ENCODE peak calls at places on chromosomes 4 and X, in four cellular contexts. T is CD8-positive, alpha-beta T cell; U is aorta; I is left ventricle myocardium inferior. L is an unnamed sample.

GRCh38 chr4:113700602-113701150 is 60.9 kb downstream of the CAMK2D start:
- DNase-seq in I (no peak), U (no peak), T (no peak), L (no peak)

GRCh38 chr4:116925900-116926457 is 159.4 kb downstream of the TRAM1L1 start:
- DNase-seq in I (no peak), T (no peak), U (peak; percentile 36), L (peak; percentile 12)

GRCh38 chr4:182140547-182140946 is 102.7 kb upstream of the TENM3 start:
- DNase-seq in T (no peak), U (no peak), I (no peak), L (no peak)

GRCh38 chr4:37889849-37890500 is 909 bp upstream of the TBC1D1 start:
- DNase-seq in I (peak; percentile 48), T (no peak), U (peak; percentile 62), L (no peak)

GRCh38 chr4:7584133-7584532 is 149.4 kb upstream of the PSAPL1 start:
- DNase-seq in I (no peak), U (no peak), T (no peak), L (no peak)

GRCh38 chr4:165711436-165711835 is 161.6 kb upstream of the TLL1 start:
- DNase-seq in T (no peak), U (no peak), I (no peak), L (no peak)

GRCh38 chrX:45758319-45758718 is 557.6 kb upstream of the DIPK2B start:
- DNase-seq in T (peak; percentile 20), U (peak; percentile 49), I (no peak), L (no peak)

GRCh38 chr4:188554413-188554812 is 415.2 kb downstream of the TRIML1 start:
- DNase-seq in T (no peak), I (no peak), U (no peak), L (no peak)

GRCh38 chr4:122602277-122603142 is 18.4 kb downstream of the IL21 start:
- DNase-seq in U (no peak), I (no peak), T (no peak), L (peak; percentile 26)

GRCh38 chr4:144288011-144288903 is 147.7 kb upstream of the GYPA start:
- DNase-seq in T (no peak), U (no peak), I (no peak), L (no peak)

GRCh38 chrX:20461576-20461975 is 194.9 kb upstream of the RPS6KA3 start:
- DNase-seq in U (no peak), T (no peak), I (no peak), L (no peak)

GRCh38 chr4:184359905-184360304 is 114.4 kb downstream of the IRF2 start:
- DNase-seq in T (no peak), U (no peak), I (no peak), L (no peak)

GRCh38 chrX:43328358-43328946 is 327.6 kb upstream of the MAOA start:
- DNase-seq in U (no peak), I (no peak), T (no peak), L (no peak)

GRCh38 chr4:13908455-13908854 is 280.9 kb upstream of the BOD1L1 start:
- DNase-seq in I (no peak), T (no peak), U (no peak), L (no peak)

GRCh38 chr4:57635900-57636299 is 525.7 kb upstream of the IGFBP7 start:
- DNase-seq in T (no peak), I (no peak), U (no peak), L (no peak)

GRCh38 chrX:107355533-107355932 is 93.9 kb upstream of the FRMPD3 start:
- DNase-seq in I (no peak), T (no peak), U (no peak), L (no peak)

GRCh38 chrX:40176256-40176978 is 78.7 kb upstream of the BCOR start:
- DNase-seq in U (peak; percentile 79), I (peak; percentile 76), T (peak; percentile 79), L (peak; percentile 67)

GRCh38 chr4:186424745-186425144 is 130.6 kb downstream of the MTNR1A start:
- DNase-seq in I (no peak), U (no peak), T (no peak), L (no peak)

GRCh38 chr4:39480902-39481695 is 22.2 kb downstream of the LIAS start:
- DNase-seq in U (no peak), T (no peak), I (no peak), L (no peak)

GRCh38 chr4:150126880-150127236 is 48.6 kb downstream of the DCLK2 start:
- DNase-seq in U (no peak), T (no peak), I (no peak), L (no peak)

GRCh38 chrX:101219116-101219839 is at the start of gene DRP2:
- DNase-seq in U (no peak), I (no peak), T (no peak), L (no peak)

GRCh38 chr4:15677507-15677988 is 4.1 kb upstream of the FAM200B start:
- DNase-seq in I (no peak), T (no peak), U (no peak), L (peak; percentile 88)

GRCh38 chr4:89586864-89587263 is 250.1 kb downstream of the SNCA start:
- DNase-seq in U (no peak), T (no peak), I (no peak), L (no peak)

GRCh38 chr4:29142708-29143107 is 1577.5 kb upstream of the PCDH7 start:
- DNase-seq in I (no peak), T (no peak), U (no peak), L (no peak)

GRCh38 chr4:130349745-130350144 is 1253.8 kb downstream of the C4orf33 start:
- DNase-seq in U (no peak), I (no peak), T (no peak), L (no peak)

GRCh38 chrX:50768801-50769200 is 45.2 kb downstream of the SHROOM4 start:
- DNase-seq in U (no peak), I (no peak), T (no peak), L (no peak)
- H3K27ac ChIP-seq in U (no peak overlapping the region), I (no peak overlapping the region), T (no peak overlapping the region), L (no peak overlapping the region)

GRCh38 chrX:133376422-133376821 is 38.9 kb downstream of the GPC4 start:
- DNase-seq in T (no peak), U (no peak), I (no peak), L (no peak)
- H3K4me1 ChIP-seq in T (no peaks in the 10 kb centered on the region), U (no peaks in the 10 kb centered on the region), I (peaks cover 3% of the 10 kb centered on the region), L (peaks cover 29% of the 10 kb centered on the region)

DNA sequence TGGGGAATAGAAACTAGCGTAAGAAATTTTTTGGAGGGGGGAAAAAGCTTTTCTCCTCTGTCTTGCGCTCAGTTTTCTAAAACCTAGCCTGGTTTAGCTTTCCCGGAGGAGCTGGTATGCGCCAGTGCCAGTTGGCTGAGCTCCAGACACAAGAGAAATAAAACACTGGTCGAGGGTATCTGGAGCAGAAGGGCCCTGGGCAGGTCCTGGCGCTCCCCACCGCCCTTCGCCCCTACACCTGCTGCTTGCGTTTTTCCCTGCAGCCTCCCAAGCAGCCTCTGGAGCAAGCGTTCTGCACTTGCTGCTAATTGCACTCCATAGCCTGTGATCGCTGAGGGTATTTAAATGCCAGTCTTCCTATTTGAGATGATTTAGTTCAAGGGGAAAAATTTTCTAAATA is 816 bp downstream of the EREG start:
- DNase-seq in I (no peak), T (no peak), U (peak; percentile 44), L (peak; percentile 66)
- H3K4me3 ChIP-seq in I (peak overlapping the region; percentile 55), T (no peak overlapping the region), U (no peak overlapping the region), L (no peak overlapping the region)

GRCh38 chrX:11437642-11438379 is 144.6 kb downstream of the AMELX start:
- DNase-seq in I (peak; percentile 50), T (no peak), U (peak; percentile 67), L (peak; percentile 41)

GRCh38 chrX:11434607-11435006 is 141.4 kb downstream of the AMELX start:
- DNase-seq in I (no peak), T (no peak), U (no peak), L (no peak)

GRCh38 chrX:11435568-11435967 is 142.4 kb downstream of the AMELX start:
- DNase-seq in I (no peak), T (no peak), U (no peak), L (no peak)

GRCh38 chrX:11438380-11438723 is 145.1 kb downstream of the AMELX start:
- DNase-seq in U (no peak), I (no peak), T (no peak), L (no peak)

DNA sequence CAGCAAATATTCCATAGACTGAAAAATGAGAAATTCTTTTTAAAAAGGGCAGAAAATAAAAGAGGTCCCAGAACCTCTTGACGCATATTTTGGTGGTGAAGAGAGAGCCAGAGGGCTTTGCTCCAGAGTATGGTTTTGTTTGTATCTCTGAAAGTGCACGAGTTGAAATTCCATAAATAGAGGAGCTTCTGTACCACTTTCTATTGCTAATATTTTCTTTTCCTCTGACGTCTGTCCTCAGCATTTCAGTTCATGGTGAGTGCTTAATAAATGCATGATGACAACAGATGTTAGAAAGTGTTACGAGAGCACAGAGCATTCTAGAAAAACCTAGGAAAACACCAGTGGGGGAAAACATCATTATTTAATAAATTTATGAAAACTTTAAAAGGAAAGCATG is 145.6 kb downstream of the AMELX start:
- DNase-seq in U (no peak), T (no peak), I (no peak), L (no peak)
- H3K27ac ChIP-seq in U (no peak overlapping the region), T (no peak overlapping the region), I (peak overlapping the region; percentile 56), L (no peak overlapping the region)

DNA sequence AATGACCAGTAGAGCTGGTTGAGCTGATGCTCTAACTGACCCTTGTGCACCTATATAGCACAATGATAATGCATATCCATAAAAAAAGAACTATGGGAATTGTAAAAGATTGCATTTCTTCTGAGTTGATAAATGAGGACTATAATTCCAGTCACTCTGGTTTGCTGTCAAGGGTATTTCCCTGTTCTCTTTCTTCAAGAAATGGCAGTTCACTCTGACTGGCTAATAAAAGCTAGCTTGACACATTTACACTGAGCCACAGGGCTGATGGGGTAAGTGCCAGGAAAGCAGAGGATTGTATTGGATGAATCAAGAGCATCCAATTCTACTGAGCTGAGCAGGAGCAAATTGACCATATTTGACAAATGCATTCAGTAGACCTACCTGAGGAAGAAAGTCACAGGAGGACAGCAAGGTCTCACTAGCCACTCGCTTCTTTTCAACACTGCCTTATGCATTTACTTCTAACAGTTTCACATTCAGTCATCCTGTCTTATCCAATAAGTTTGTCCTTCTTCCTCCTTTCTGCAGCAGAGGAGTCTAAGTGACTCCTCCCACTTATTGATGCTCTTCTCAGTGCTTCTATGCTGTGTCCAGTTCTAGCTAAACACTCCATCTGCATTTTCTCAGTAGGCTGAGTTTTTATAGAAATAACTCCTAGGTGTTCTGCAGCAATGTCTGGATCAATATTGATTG is 43.0 kb downstream of the RBMX2 start:
- DNase-seq in U (no peak), T (no peak), I (no peak), L (no peak)
- H3K4me1 ChIP-seq in U (no peaks in the 10 kb centered on the region), T (no peaks in the 10 kb centered on the region), I (no peaks in the 10 kb centered on the region), L (no peaks in the 10 kb centered on the region)

GRCh38 chr4:101068115-101068514 is 279.2 kb downstream of the PPP3CA start:
- DNase-seq in T (no peak), I (no peak), U (no peak), L (no peak)
- H3K4me3 ChIP-seq in T (no peak overlapping the region), I (no peak overlapping the region), U (no peak overlapping the region), L (no peak overlapping the region)

GRCh38 chr4:169267070-169267469 is 3.7 kb downstream of the SH3RF1 start:
- DNase-seq in I (no peak), T (no peak), U (no peak), L (no peak)
- H3K27ac ChIP-seq in I (no peak overlapping the region), T (no peak overlapping the region), U (no peak overlapping the region), L (peak overlapping the region; percentile 3)

GRCh38 chrX:154370300-154370881 is 4.0 kb downstream of the FLNA start:
- DNase-seq in U (no peak), T (no peak), I (peak; percentile 31), L (no peak)
- H3K4me1 ChIP-seq in U (no peaks in the 10 kb centered on the region), T (peaks cover 49% of the 10 kb centered on the region), I (peaks cover 75% of the 10 kb centered on the region), L (peaks cover 36% of the 10 kb centered on the region)

GRCh38 chrX:41808042-41808441 is 84.1 kb downstream of the GPR82 start:
- DNase-seq in I (no peak), T (no peak), U (no peak), L (no peak)

GRCh38 chrX:41799661-41800060 is 75.7 kb downstream of the GPR82 start:
- DNase-seq in U (no peak), I (no peak), T (no peak), L (no peak)

GRCh38 chrX:41802958-41803357 is 79.0 kb downstream of the GPR82 start:
- DNase-seq in I (no peak), T (no peak), U (no peak), L (no peak)
- H3K4me3 ChIP-seq in I (no peak overlapping the region), T (no peak overlapping the region), U (no peak overlapping the region), L (no peak overlapping the region)